ENCODE peak calls at places on chromosomes 4 and X, in four cellular contexts. X is left lung, V is dorsolateral prefrontal cortex, E is astrocyte of the spinal cord. O is an unnamed sample.

GRCh38 chr4:169246957-169247396 is 23.8 kb downstream of the SH3RF1 start:
- DNase-seq in X (no peak), E (no peak), V (no peak), O (no peak)

GRCh38 chrX:138756234-138756633 is 44.7 kb upstream of the FGF13 start:
- DNase-seq in E (peak), V (no peak), X (no peak), O (peak)

GRCh38 chrX:8504451-8504850 is 39.8 kb downstream of the VCX3B start:
- DNase-seq in E (peak), X (no peak), V (no peak), O (no peak)

GRCh38 chr4:6225469-6225868 is 25.1 kb upstream of the JAKMIP1 start:
- DNase-seq in X (no peak), E (peak), V (no peak), O (peak)

GRCh38 chrX:125205918-125206665 is 113.6 kb upstream of the TEX13C start:
- DNase-seq in E (peak), X (no peak), V (no peak), O (peak)

GRCh38 chr4:29588615-29589014 is 1131.6 kb upstream of the PCDH7 start:
- DNase-seq in E (peak), X (no peak), V (no peak), O (no peak)

GRCh38 chr4:151097759-151098158 is 1.7 kb upstream of the RPS3A start:
- DNase-seq in V (no peak), X (no peak), E (no peak), O (no peak)

GRCh38 chrX:37825225-37825842 is 22.0 kb downstream of the DYNLT3 start:
- DNase-seq in X (no peak), V (no peak), E (peak), O (peak)

GRCh38 chrX:118254611-118255010 is 91.3 kb upstream of the WDR44 start:
- DNase-seq in E (peak), X (no peak), V (no peak), O (peak)

GRCh38 chr4:153927546-153927945 is 138.7 kb upstream of the SFRP2 start:
- DNase-seq in V (no peak), E (no peak), X (no peak), O (no peak)

GRCh38 chr4:2082627-2083026 is 23.5 kb downstream of the NAT8L start:
- DNase-seq in E (no peak), V (no peak), X (no peak), O (no peak)

DNA sequence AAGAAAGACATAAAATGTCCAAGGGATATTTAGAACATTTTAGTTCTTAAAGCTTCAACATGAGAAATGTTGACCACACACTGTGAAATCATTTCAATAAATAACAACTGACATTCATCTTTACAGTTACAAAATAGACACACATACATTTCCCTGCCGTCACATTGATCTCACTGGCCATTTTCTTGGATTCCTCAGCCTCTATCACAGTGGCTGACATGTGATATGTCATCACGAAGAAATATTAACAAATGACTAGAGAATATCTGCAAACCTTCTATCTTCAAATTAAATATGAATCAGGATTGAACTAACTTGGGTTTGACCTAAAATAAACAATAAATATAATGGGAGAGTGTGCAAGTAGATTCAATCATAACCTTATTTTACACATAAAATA is 1.8 kb downstream of the CXCL2 start:
- DNase-seq in X (no peak), V (no peak), E (no peak), O (no peak)
- H3K4me3 ChIP-seq in X (peak), V (no peak), E (no peak), O (no peak)

DNA sequence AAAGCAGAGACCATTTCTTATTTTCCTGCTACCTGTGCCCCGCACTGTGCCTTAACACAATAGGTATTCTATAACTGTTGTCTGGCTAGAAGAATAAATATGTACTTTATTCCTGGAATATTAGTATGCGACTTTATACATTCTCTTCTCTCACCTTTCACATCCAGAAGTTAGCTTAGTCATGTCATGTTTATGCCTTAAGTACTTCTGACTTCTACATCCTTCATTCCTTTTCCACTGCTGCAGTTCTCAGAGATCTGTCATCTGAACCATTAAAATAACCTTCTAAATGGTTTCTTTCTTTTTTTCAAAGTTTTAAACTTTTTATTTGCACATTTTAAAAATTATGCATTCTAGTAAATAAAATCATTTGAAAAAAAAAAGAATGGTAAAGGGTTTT is 34.4 kb downstream of the KIF4A start:
- DNase-seq in E (no peak), X (no peak), V (no peak), O (no peak)
- TF ChIP-seq CTCF in E (no peak), X (no peak), V (no peak), O (no peak)

GRCh38 chr4:76984788-76985211 is 35.2 kb downstream of the SEPTIN11 start:
- DNase-seq in E (peak), V (no peak), X (no peak), O (peak)
- H3K4me3 ChIP-seq in E (no peak), V (no peak), X (no peak), O (no peak)

GRCh38 chrX:39855748-39856129 is 242.0 kb downstream of the BCOR start:
- DNase-seq in E (no peak), X (no peak), V (no peak), O (no peak)
- TF ChIP-seq CTCF in E (no peak), X (no peak), V (no peak), O (no peak)

GRCh38 chrX:53072418-53073114 is 9.6 kb upstream of the TSPYL2 start:
- DNase-seq in X (no peak), V (no peak), E (no peak), O (no peak)
- H3K4me3 ChIP-seq in X (peak), V (peak), E (no peak), O (no peak)

GRCh38 chrX:11111947-11112346 is 815 bp downstream of the HCCS start:
- DNase-seq in X (no peak), E (no peak), V (no peak), O (no peak)
- TF ChIP-seq CTCF in X (no peak), E (no peak), V (no peak), O (no peak)

GRCh38 chr4:110704748-110705439 is 82.0 kb upstream of the PITX2 start:
- DNase-seq in X (no peak), E (no peak), V (no peak), O (no peak)
- H3K4me3 ChIP-seq in X (no peak), E (no peak), V (no peak), O (no peak)

O was measured in testis.